ENCODE peak calls at places on chromosomes 4 and X, in eight cellular contexts. B is CD8-positive, alpha-beta memory T cell; Z is activated naive CD4-positive, alpha-beta T cell treated with anti-CD3 and anti-CD28 coated beads, Interleukin-2, amount 50 U/mL, for 72 hours; R is T-cell; F is 8988T; S is stimulated activated CD8-positive, alpha-beta memory T cell treated with anti-CD3 and anti-CD28 coated beads, Interleukin-4, amount 100 ng/mL, for 24 hours; G is mesothelial cell of epicardium; C is chondrocyte. A is an unnamed sample.
A peak's percentile ranks its signal among the peaks of the same experiment; 100 is the strongest.

GRCh38 chr4:152454398-152455011 is 81.4 kb downstream of the FBXW7 start:
- DNase-seq in B (no peak), Z (no peak), R (no peak), F (no peak), S (no peak), G (no peak), C (no peak), A (no peak)

GRCh38 chr4:172850838-172851237 is 317.8 kb upstream of the GALNT7 start:
- DNase-seq in B (no peak), Z (no peak), R (no peak), F (no peak), S (no peak), G (no peak), C (no peak), A (no peak)

GRCh38 chr4:159019356-159019755 is 83.5 kb upstream of the RAPGEF2 start:
- DNase-seq in B (no peak), Z (no peak), R (no peak), F (no peak), S (no peak), G (no peak), C (no peak), A (no peak)

GRCh38 chr4:168318266-168318895 is at the start of gene DDX60:
- DNase-seq in B (peak; percentile 75), Z (peak; percentile 84), R (peak; percentile 79), F (peak; percentile 17), S (peak; percentile 64), G (peak; percentile 35), C (peak; percentile 93), A (peak; percentile 88)

GRCh38 chrX:123424546-123424945 is 240.5 kb downstream of the GRIA3 start:
- DNase-seq in B (no peak), Z (no peak), R (no peak), F (no peak), S (no peak), G (no peak), C (no peak), A (peak; percentile 62)

GRCh38 chr4:94570558-94570957 is 118.8 kb downstream of the PDLIM5 start:
- DNase-seq in B (no peak), Z (no peak), R (no peak), F (no peak), S (no peak), G (no peak), C (no peak), A (no peak)

GRCh38 chr4:150240011-150240410 is 161.8 kb downstream of the DCLK2 start:
- DNase-seq in B (no peak), Z (no peak), R (no peak), F (no peak), S (no peak), G (no peak), C (no peak), A (no peak)

GRCh38 chr4:31275906-31276305 is 555.7 kb downstream of the PCDH7 start:
- DNase-seq in B (no peak), Z (no peak), R (no peak), F (no peak), S (no peak), G (no peak), C (no peak), A (no peak)

GRCh38 chrX:103637604-103638338 is 9.0 kb downstream of the TCEAL1 start:
- DNase-seq in B (no peak), Z (no peak), R (no peak), F (no peak), S (no peak), G (no peak), C (no peak), A (no peak)

GRCh38 chrX:54807524-54808108 is at the start of gene MAGED2:
- DNase-seq in B (peak; percentile 41), Z (no peak), R (peak; percentile 42), F (no peak), S (no peak), G (no peak), C (no peak), A (no peak)

GRCh38 chrX:109614951-109615350 is 10.0 kb downstream of the KCNE5 start:
- DNase-seq in B (no peak), Z (no peak), R (no peak), F (no peak), S (no peak), G (no peak), C (no peak), A (no peak)

GRCh38 chr4:153084939-153085630 is 119.2 kb upstream of the TRIM2 start:
- DNase-seq in B (peak; percentile 72), Z (peak; percentile 82), R (peak; percentile 78), F (no peak), S (peak; percentile 81), G (peak; percentile 69), C (no peak), A (peak; percentile 77)

GRCh38 chr4:5050520-5050955 is 742 bp upstream of the STK32B start:
- DNase-seq in B (no peak), Z (peak; percentile 21), R (peak; percentile 6), F (peak; percentile 86), S (peak; percentile 11), G (peak; percentile 61), C (peak; percentile 94), A (peak; percentile 56)

GRCh38 chr4:53622739-53623151 is 31.5 kb upstream of the LNX1 start:
- DNase-seq in B (no peak), Z (no peak), R (no peak), F (no peak), S (no peak), G (no peak), C (no peak), A (no peak)

GRCh38 chr4:172601195-172601594 is 567.4 kb upstream of the GALNT7 start:
- DNase-seq in B (no peak), Z (no peak), R (no peak), F (no peak), S (no peak), G (no peak), C (no peak), A (no peak)

GRCh38 chrX:136754641-136755040 is 26.1 kb downstream of the ARHGEF6 start:
- DNase-seq in B (no peak), Z (no peak), R (peak; percentile 30), F (no peak), S (no peak), G (no peak), C (no peak), A (no peak)

GRCh38 chr4:145154573-145154972 is 25.8 kb downstream of the OTUD4 start:
- DNase-seq in B (no peak), Z (no peak), R (no peak), F (no peak), S (no peak), G (no peak), C (no peak), A (peak; percentile 65)

GRCh38 chrX:40778861-40779575 is 43.7 kb upstream of the MED14 start:
- DNase-seq in B (no peak), Z (no peak), R (no peak), F (no peak), S (no peak), G (no peak), C (no peak), A (no peak)

GRCh38 chrX:51332188-51332942 is at the start of gene NUDT10:
- DNase-seq in B (no peak), Z (peak; percentile 53), R (no peak), F (no peak), S (peak; percentile 28), G (peak; percentile 44), C (peak; percentile 87), A (peak; percentile 0)

GRCh38 chr4:4524364-4524763 is 17.5 kb downstream of the STX18 start:
- DNase-seq in B (peak; percentile 39), Z (no peak), R (peak; percentile 33), F (no peak), S (no peak), G (no peak), C (no peak), A (peak; percentile 92)

GRCh38 chrX:150770623-150771022 is 77.4 kb downstream of the MTMR1 start:
- DNase-seq in B (no peak), Z (no peak), R (no peak), F (no peak), S (no peak), G (no peak), C (peak; percentile 83), A (no peak)

GRCh38 chrX:115393271-115393670 is 103.8 kb downstream of the LUZP4 start:
- DNase-seq in B (no peak), Z (no peak), R (no peak), F (no peak), S (no peak), G (no peak), C (no peak), A (no peak)

GRCh38 chr4:1775731-1776500 is 17.2 kb upstream of the FGFR3 start:
- DNase-seq in B (no peak), Z (no peak), R (no peak), F (no peak), S (no peak), G (no peak), C (no peak), A (no peak)

GRCh38 chr4:66693694-66694093 is 851.6 kb downstream of the CENPC start:
- DNase-seq in B (no peak), Z (no peak), R (no peak), F (no peak), S (no peak), G (no peak), C (no peak), A (no peak)

GRCh38 chr4:168917150-168917779 is 92.8 kb downstream of the CBR4 start:
- DNase-seq in B (no peak), Z (no peak), R (no peak), F (no peak), S (no peak), G (no peak), C (no peak), A (peak; percentile 54)

GRCh38 chrX:128634754-128635153 is 582.6 kb upstream of the ACTRT1 start:
- DNase-seq in B (no peak), Z (no peak), R (no peak), F (no peak), S (no peak), G (no peak), C (no peak), A (no peak)

GRCh38 chr4:74624351-74625151 is 169.8 kb downstream of the BTC start:
- DNase-seq in B (no peak), Z (no peak), R (no peak), F (no peak), S (no peak), G (no peak), C (no peak), A (no peak)

GRCh38 chr4:129117705-129118104 is 21.8 kb downstream of the C4orf33 start:
- DNase-seq in B (no peak), Z (no peak), R (no peak), F (no peak), S (no peak), G (no peak), C (peak; percentile 51), A (no peak)

GRCh38 chr4:54281060-54281781 is 52.1 kb downstream of the PDGFRA start:
- DNase-seq in B (no peak), Z (no peak), R (no peak), F (no peak), S (no peak), G (no peak), C (no peak), A (no peak)

GRCh38 chrX:40130207-40130606 is 32.4 kb upstream of the BCOR start:
- DNase-seq in B (no peak), Z (no peak), R (no peak), F (peak; percentile 50), S (no peak), G (no peak), C (no peak), A (no peak)

GRCh38 chrX:45515262-45516215 is 314.9 kb upstream of the DIPK2B start:
- DNase-seq in B (no peak), Z (no peak), R (peak; percentile 6), F (no peak), S (no peak), G (no peak), C (no peak), A (peak; percentile 22)

GRCh38 chrX:12702509-12703091 is 88.6 kb upstream of the PRPS2 start:
- DNase-seq in B (no peak), Z (no peak), R (no peak), F (no peak), S (no peak), G (no peak), C (no peak), A (peak; percentile 1)

GRCh38 chrX:142998447-142999208 is 27.1 kb upstream of the SPANXN4 start:
- DNase-seq in B (no peak), Z (no peak), R (no peak), F (no peak), S (no peak), G (no peak), C (no peak), A (no peak)

GRCh38 chr4:23932935-23933334 is 43.1 kb upstream of the PPARGC1A start:
- DNase-seq in B (no peak), Z (no peak), R (no peak), F (no peak), S (no peak), G (no peak), C (no peak), A (no peak)